ENCODE peak calls at places on chromosomes 7 and 10, in six cellular contexts. W, P, L, B, T and M are unnamed samples.

GRCh38 chr10:86580549-86580886 is 58.9 kb upstream of the WAPL start:
- DNase-seq in W (no peak), B (no peak), L (no peak), T (no peak), P (no peak), M (no peak)

GRCh38 chr10:93198401-93199175 is 124.9 kb downstream of the CYP26A1 start:
- DNase-seq in P (peak; percentile 34), L (no peak), T (peak; percentile 15), B (peak; percentile 48), W (no peak), M (no peak)

GRCh38 chr7:113267271-113267670 is 148.9 kb upstream of the SMIM30 start:
- DNase-seq in W (no peak), B (peak; percentile 62), P (no peak), T (no peak), L (no peak), M (no peak)

GRCh38 chr10:3361640-3362039 is 189.1 kb upstream of the PITRM1 start:
- DNase-seq in W (no peak), T (no peak), L (no peak), B (no peak), P (no peak), M (no peak)

GRCh38 chr10:593901-594457 is 95.5 kb downstream of the DIP2C start:
- DNase-seq in W (no peak), B (no peak), P (peak; percentile 77), L (no peak), T (no peak), M (no peak)

GRCh38 chr7:97179454-97180104 is 62.1 kb downstream of the SDHAF3 start:
- DNase-seq in B (peak; percentile 60), T (peak; percentile 71), W (no peak), P (peak; percentile 39), L (no peak), M (peak; percentile 19)

GRCh38 chr7:102874166-102874829 is 38.5 kb upstream of the LRRC17 start:
- DNase-seq in P (no peak), T (peak; percentile 68), B (peak; percentile 93), L (no peak), W (no peak), M (peak; percentile 11)

GRCh38 chr10:89625041-89625765 is 19.8 kb downstream of the PANK1 start:
- DNase-seq in W (no peak), B (no peak), L (no peak), T (no peak), P (no peak), M (no peak)

GRCh38 chr10:103193820-103194529 is 903 bp upstream of the NT5C2 start:
- DNase-seq in T (no peak), B (no peak), W (no peak), P (no peak), L (no peak), M (peak; percentile 12)